ENCODE peak calls at places on chromosomes 13 and 19, in seven cellular contexts. Q is breast epithelium, O is heart left ventricle, J is stomach, R is tibial nerve, W is A549, S is ovary. V is an unnamed sample. For H3K4me1, the result is how much of the 10 kb centered on the place peaks cover.

GRCh38 chr19:53463263-53463662 is 4.3 kb upstream of the ZNF813 start:
- DNase-seq in Q (peak), O (peak), J (no peak), R (no peak), W (no peak), S (peak), V (no peak)

GRCh38 chr13:50810468-50810867 is 33.0 kb downstream of the DLEU7 start:
- DNase-seq in Q (no peak), O (no peak), J (no peak), R (no peak), W (no peak), S (no peak), V (no peak)

GRCh38 chr13:93505104-93505952 is 278.7 kb downstream of the GPC6 start:
- DNase-seq in Q (no peak), O (no peak), J (no peak), R (no peak), W (no peak), S (no peak), V (no peak)

GRCh38 chr13:38418286-38418685 is 68.6 kb downstream of the UFM1 start:
- DNase-seq in Q (no peak), O (no peak), J (no peak), R (no peak), W (no peak), S (no peak), V (no peak)

GRCh38 chr13:23384111-23384510 is 49.4 kb downstream of the SACS start:
- DNase-seq in Q (no peak), O (no peak), J (no peak), R (no peak), W (no peak), S (no peak), V (no peak)

GRCh38 chr19:45667620-45668341 is at the start of gene GIPR:
- DNase-seq in Q (peak), O (no peak), J (peak), R (no peak), W (peak), S (no peak), V (peak)

GRCh38 chr19:49911381-49912145 is 14.9 kb upstream of the IL4I1 start:
- DNase-seq in Q (no peak), O (no peak), J (no peak), R (no peak), W (no peak), S (no peak), V (no peak)

GRCh38 chr19:38686530-38686888 is 39.1 kb downstream of the ACTN4 start:
- DNase-seq in Q (no peak), O (no peak), J (no peak), R (no peak), W (no peak), S (no peak), V (no peak)

GRCh38 chr19:8585057-8585893 is 8.0 kb upstream of the MYO1F start:
- DNase-seq in Q (no peak), O (no peak), J (no peak), R (no peak), W (no peak), S (no peak), V (no peak)

GRCh38 chr13:24668955-24669354 is 11.3 kb upstream of the ATP12A start:
- DNase-seq in Q (no peak), O (no peak), J (no peak), R (no peak), W (no peak), S (no peak), V (no peak)

GRCh38 chr19:46404884-46405658 is 8.3 kb downstream of the CCDC8 start:
- DNase-seq in Q (peak), O (no peak), J (no peak), R (no peak), W (peak), S (peak), V (peak)

GRCh38 chr13:110092869-110093268 is 214.1 kb downstream of the COL4A1 start:
- DNase-seq in Q (no peak), O (no peak), J (no peak), R (no peak), W (no peak), S (no peak), V (no peak)

DNA sequence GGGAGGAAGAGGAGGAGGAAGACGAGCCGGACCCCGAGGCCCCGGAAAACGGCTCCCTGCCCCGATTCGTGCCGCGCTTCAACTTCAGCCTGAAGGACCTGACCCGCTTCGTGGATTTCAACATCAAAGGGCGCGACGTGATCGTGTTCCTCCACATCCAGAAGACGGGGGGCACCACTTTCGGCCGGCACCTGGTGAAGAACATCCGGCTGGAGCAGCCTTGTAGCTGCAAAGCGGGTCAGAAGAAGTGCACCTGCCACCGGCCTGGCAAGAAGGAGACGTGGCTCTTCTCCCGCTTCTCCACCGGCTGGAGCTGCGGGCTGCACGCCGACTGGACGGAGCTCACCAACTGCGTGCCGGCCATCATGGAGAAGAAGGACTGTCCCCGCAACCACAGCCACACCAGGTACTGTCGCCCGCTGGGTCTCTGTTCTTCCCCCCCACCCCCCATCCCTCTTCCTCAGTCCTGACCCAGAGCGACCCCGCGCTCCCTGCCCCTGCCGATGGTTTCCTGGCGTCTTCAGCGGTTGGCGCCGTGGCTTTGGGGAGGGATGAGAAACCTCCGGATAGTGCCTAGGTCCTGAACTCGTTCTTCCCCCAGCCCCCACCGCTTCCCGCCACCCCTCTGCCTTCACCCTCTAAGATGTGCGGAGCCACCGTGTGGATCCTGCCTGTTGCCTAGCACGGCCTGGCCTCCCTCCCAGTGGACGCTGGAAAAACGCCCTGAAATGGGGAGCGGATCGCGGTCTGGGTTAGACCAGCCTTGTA is 1.4 kb downstream of the HS6ST3 start:
- DNase-seq in Q (no peak), O (no peak), J (peak), R (no peak), W (no peak), S (peak), V (no peak)
- H3K4me3 ChIP-seq in Q (peak), O (peak), J (peak), R (peak), W (peak), S (peak), V (peak)

GRCh38 chr19:16589917-16590316 is 17.7 kb upstream of the SLC35E1 start:
- DNase-seq in Q (no peak), O (no peak), J (no peak), R (no peak), W (no peak), S (no peak), V (no peak)

GRCh38 chr19:16586477-16586871 is 14.3 kb upstream of the SLC35E1 start:
- DNase-seq in Q (no peak), O (no peak), J (no peak), R (no peak), W (no peak), S (no peak), V (peak)

GRCh38 chr19:16587031-16588023 is 15.1 kb upstream of the SLC35E1 start:
- DNase-seq in Q (no peak), O (no peak), J (no peak), R (peak), W (no peak), S (no peak), V (peak)

GRCh38 chr19:16588824-16589577 is 16.8 kb upstream of the SLC35E1 start:
- DNase-seq in Q (no peak), O (no peak), J (no peak), R (no peak), W (no peak), S (no peak), V (no peak)

DNA sequence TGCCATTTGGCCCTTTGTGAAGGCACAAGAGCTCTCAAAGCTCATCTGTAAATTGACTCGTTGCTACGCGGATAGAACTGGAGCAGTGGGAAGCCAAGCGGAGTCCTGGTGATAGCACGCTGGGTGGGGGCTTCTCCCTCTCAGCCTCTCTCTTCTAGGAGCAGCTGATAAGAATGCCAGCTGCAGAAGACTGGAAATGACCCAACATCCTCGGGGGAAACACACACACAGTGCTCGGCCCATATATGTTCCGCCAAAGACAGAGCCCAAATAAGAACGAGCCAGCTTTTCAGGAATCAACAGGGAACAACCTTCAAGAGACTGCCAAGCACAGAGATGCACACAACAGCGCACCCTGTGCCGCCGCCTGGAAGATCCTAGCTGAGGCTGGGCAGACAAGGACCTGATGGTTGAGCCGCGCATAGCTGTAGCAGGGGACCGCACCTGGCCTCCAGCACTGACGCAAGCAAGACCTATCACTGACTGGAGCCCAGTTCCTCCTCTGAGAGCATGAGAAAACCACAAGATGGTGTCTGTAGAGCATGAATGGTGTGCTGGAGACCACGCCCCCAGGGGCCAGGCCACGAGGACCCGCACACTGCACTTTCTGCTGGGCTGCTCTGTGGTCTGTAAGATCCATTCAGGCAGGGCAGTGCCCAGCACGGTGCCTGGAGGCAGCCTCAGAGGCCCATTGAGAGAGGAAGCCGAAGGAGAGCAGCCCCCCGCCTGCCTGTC is 16.0 kb upstream of the SLC35E1 start:
- DNase-seq in Q (no peak), O (no peak), J (no peak), R (no peak), W (no peak), S (no peak), V (peak)
- H3K4me1 ChIP-seq in Q (under half), O (half or more), J (half or more), R (half or more), W (under half), S (under half), V (half or more)

GRCh38 chr19:43674630-43674982 is 4.6 kb upstream of the PLAUR start:
- DNase-seq in Q (no peak), O (no peak), J (no peak), R (no peak), W (no peak), S (no peak), V (no peak)

GRCh38 chr19:43673702-43674629 is 4.0 kb upstream of the PLAUR start:
- DNase-seq in Q (no peak), O (no peak), J (no peak), R (no peak), W (no peak), S (no peak), V (peak)

GRCh38 chr19:43678512-43678911 is 8.5 kb upstream of the PLAUR start:
- DNase-seq in Q (no peak), O (no peak), J (no peak), R (no peak), W (no peak), S (no peak), V (no peak)

GRCh38 chr19:43675906-43676305 is 5.9 kb upstream of the PLAUR start:
- DNase-seq in Q (no peak), O (no peak), J (no peak), R (no peak), W (no peak), S (no peak), V (no peak)

GRCh38 chr19:43675269-43675879 is 5.4 kb upstream of the PLAUR start:
- DNase-seq in Q (peak), O (no peak), J (peak), R (no peak), W (peak), S (no peak), V (no peak)
- TF ChIP-seq POLR2A in Q (no peak), O (no peak), J (no peak), R (no peak), W (no peak), S (no peak), V (no peak)

DNA sequence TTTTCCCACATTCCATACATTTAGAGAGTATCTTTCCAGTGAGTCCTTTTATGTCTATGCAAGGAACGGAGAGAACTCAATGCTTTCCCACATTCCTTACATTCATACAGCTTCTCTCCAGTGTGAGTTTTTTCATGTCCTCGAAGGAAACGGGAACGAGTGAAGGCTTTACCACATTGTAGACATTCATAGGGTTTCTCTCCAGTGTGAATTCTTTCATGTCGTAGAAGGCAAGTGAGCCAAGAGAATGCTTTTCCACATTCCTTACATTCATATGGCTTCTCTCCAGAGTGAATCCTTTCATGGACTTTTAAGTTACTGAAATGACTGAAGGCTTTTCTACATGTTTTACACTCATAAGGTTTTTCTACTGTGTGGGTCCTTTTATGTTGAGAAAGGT is 17.1 kb downstream of the ZNF823 start:
- DNase-seq in Q (no peak), O (no peak), J (no peak), R (no peak), W (no peak), S (no peak), V (no peak)
- H3K4me3 ChIP-seq in Q (no peak), O (no peak), J (no peak), R (no peak), W (no peak), S (no peak), V (no peak)

DNA sequence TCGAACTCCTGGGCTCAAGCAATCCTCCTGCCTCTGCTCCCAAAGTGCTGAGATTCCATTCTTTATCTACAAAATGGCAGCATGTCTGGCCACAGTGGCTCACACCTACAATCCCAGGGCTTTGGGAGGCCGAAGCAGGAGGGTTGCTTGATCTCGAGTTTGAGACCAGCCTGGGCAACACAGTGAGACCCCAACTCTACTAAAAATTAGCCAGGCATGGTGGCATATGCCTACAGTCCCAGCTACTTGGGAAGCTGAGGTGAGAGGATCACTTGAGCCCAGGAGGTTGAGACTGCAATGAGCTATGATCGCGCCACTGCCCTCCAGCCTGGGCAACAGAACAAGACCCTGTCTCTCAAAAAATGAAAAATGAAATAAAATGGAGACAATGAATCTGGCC is 6.1 kb downstream of the NAPA start:
- DNase-seq in Q (no peak), O (no peak), J (no peak), R (no peak), W (no peak), S (no peak), V (no peak)
- H3K4me1 ChIP-seq in Q (half or more), O (half or more), J (half or more), R (half or more), W (under half), S (under half), V (under half)

GRCh38 chr13:95044452-95045205 is 256.6 kb downstream of the ABCC4 start:
- DNase-seq in Q (no peak), O (no peak), J (no peak), R (no peak), W (no peak), S (no peak), V (no peak)

GRCh38 chr13:95035311-95036109 is 265.7 kb downstream of the ABCC4 start:
- DNase-seq in Q (no peak), O (no peak), J (no peak), R (no peak), W (no peak), S (no peak), V (no peak)

GRCh38 chr13:95033890-95034289 is 267.4 kb downstream of the ABCC4 start:
- DNase-seq in Q (no peak), O (no peak), J (no peak), R (no peak), W (no peak), S (no peak), V (no peak)

GRCh38 chr13:95039415-95039814 is 261.8 kb downstream of the ABCC4 start:
- DNase-seq in Q (no peak), O (no peak), J (no peak), R (no peak), W (no peak), S (no peak), V (no peak)

DNA sequence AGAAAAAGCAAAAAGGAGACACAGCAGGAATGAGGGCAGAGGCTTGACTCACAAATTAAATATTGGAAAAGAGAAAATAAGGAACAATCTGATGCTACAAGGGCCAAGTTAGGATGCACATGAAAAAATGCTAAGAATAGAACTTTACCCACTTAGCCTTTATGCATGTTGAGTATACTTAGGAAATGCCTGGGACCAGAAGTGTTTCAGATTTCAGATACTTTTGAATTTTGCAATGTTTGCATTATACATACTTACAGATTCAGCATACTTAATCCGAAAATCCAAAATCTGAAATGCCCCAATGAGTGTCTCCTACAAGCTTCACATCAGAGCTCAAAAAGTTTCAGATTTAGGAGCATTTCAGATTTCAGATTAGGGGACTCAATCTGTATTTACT is 262.3 kb downstream of the ABCC4 start:
- DNase-seq in Q (no peak), O (no peak), J (no peak), R (no peak), W (no peak), S (no peak), V (no peak)
- TF ChIP-seq POLR2A in Q (no peak), O (no peak), J (no peak), R (no peak), W (no peak), S (no peak), V (no peak)

GRCh38 chr13:28495586-28496564 is 947 bp upstream of the FLT1 start:
- DNase-seq in Q (peak), O (no peak), J (no peak), R (no peak), W (no peak), S (no peak), V (no peak)
- H3K4me3 ChIP-seq in Q (peak), O (peak), J (peak), R (peak), W (peak), S (no peak), V (peak)

GRCh38 chr19:18496167-18496979 is 25.5 kb downstream of the ELL start:
- DNase-seq in Q (no peak), O (no peak), J (peak), R (no peak), W (no peak), S (no peak), V (peak)
- H3K4me1 ChIP-seq in Q (under half), O (half or more), J (half or more), R (half or more), W (under half), S (under half), V (half or more)

GRCh38 chr19:4123615-4124568 is at the start of gene MAP2K2:
- DNase-seq in Q (peak), O (peak), J (peak), R (peak), W (peak), S (peak), V (peak)
- TF ChIP-seq POLR2A in Q (peak), O (no peak), J (no peak), R (peak), W (peak), S (peak), V (no peak)

DNA sequence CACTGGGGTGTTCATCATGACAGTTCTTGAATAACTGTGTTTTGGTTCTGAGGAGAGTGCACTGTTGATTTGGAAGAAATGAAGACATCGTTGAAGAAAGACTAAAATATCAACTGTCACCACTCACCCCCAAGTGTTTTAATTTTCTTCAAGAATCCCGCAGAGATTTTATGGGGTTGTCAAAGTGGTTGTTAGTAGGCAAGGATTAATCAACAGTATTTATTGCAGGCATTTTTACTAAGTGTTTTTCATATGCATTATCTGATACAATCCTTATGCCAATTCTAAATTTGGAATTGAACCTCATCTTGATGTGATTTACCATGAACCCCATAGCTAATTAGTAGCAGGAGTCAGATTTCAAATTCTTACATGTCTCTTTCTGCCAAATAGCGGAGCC is 63.7 kb upstream of the OBI1 start:
- DNase-seq in Q (no peak), O (no peak), J (no peak), R (no peak), W (no peak), S (no peak), V (no peak)
- H3K4me3 ChIP-seq in Q (no peak), O (no peak), J (no peak), R (no peak), W (no peak), S (no peak), V (no peak)